ENCODE peak calls at places on chromosome 6, in five cellular contexts. One of them, this sample, is unnamed.

GRCh38 chr6:16723833-16724232 is 37.4 kb downstream of the ATXN1 start:
- DNase-seq in hepatocyte: peak
- DNase-seq in astrocyte of the spinal cord: peak
- DNase-seq in small intestine: peak
- DNase-seq in CD8-positive, alpha-beta memory T cell: no peak
- DNase-seq in this sample: peak

GRCh38 chr6:4124361-4124760 is 11.0 kb downstream of the ECI2 start:
- DNase-seq in hepatocyte: no peak
- DNase-seq in astrocyte of the spinal cord: no peak
- DNase-seq in small intestine: no peak
- DNase-seq in CD8-positive, alpha-beta memory T cell: no peak
- DNase-seq in this sample: no peak

GRCh38 chr6:47934023-47934422 is 152.2 kb downstream of the OPN5 start:
- DNase-seq in hepatocyte: no peak
- DNase-seq in astrocyte of the spinal cord: no peak
- DNase-seq in small intestine: no peak
- DNase-seq in CD8-positive, alpha-beta memory T cell: no peak
- DNase-seq in this sample: no peak

GRCh38 chr6:100886078-100886477 is 4.9 kb upstream of the ASCC3 start:
- DNase-seq in hepatocyte: no peak
- DNase-seq in astrocyte of the spinal cord: peak
- DNase-seq in small intestine: no peak
- DNase-seq in CD8-positive, alpha-beta memory T cell: no peak
- DNase-seq in this sample: peak

GRCh38 chr6:127547215-127547614 is 28.1 kb upstream of the MTCL3 start:
- DNase-seq in hepatocyte: peak
- DNase-seq in astrocyte of the spinal cord: no peak
- DNase-seq in small intestine: no peak
- DNase-seq in CD8-positive, alpha-beta memory T cell: no peak
- DNase-seq in this sample: peak

GRCh38 chr6:119834418-119834817 is 484.9 kb upstream of the MAN1A1 start:
- DNase-seq in hepatocyte: no peak
- DNase-seq in astrocyte of the spinal cord: no peak
- DNase-seq in small intestine: no peak
- DNase-seq in CD8-positive, alpha-beta memory T cell: no peak
- DNase-seq in this sample: no peak

GRCh38 chr6:35094183-35094582 is 47.0 kb downstream of the TCP11 start:
- DNase-seq in hepatocyte: no peak
- DNase-seq in astrocyte of the spinal cord: no peak
- DNase-seq in small intestine: no peak
- DNase-seq in CD8-positive, alpha-beta memory T cell: no peak
- DNase-seq in this sample: peak

GRCh38 chr6:69146385-69146784 is 511.3 kb downstream of the ADGRB3 start:
- DNase-seq in hepatocyte: no peak
- DNase-seq in astrocyte of the spinal cord: no peak
- DNase-seq in small intestine: no peak
- DNase-seq in CD8-positive, alpha-beta memory T cell: no peak
- DNase-seq in this sample: no peak

GRCh38 chr6:53347250-53347920 is 1.4 kb downstream of the ELOVL5 start:
- DNase-seq in hepatocyte: peak
- DNase-seq in astrocyte of the spinal cord: peak
- DNase-seq in small intestine: peak
- DNase-seq in CD8-positive, alpha-beta memory T cell: peak
- DNase-seq in this sample: peak

GRCh38 chr6:30814137-30815084 is 69.9 kb upstream of the DDR1 start:
- DNase-seq in hepatocyte: peak
- DNase-seq in astrocyte of the spinal cord: peak
- DNase-seq in small intestine: no peak
- DNase-seq in CD8-positive, alpha-beta memory T cell: peak
- DNase-seq in this sample: peak

GRCh38 chr6:6221829-6222535 is 98.5 kb downstream of the F13A1 start:
- DNase-seq in hepatocyte: peak
- DNase-seq in astrocyte of the spinal cord: no peak
- DNase-seq in small intestine: peak
- DNase-seq in CD8-positive, alpha-beta memory T cell: no peak
- DNase-seq in this sample: no peak

GRCh38 chr6:39357998-39358686 is 35.6 kb upstream of the KCNK16 start:
- DNase-seq in hepatocyte: peak
- DNase-seq in astrocyte of the spinal cord: peak
- DNase-seq in small intestine: peak
- DNase-seq in CD8-positive, alpha-beta memory T cell: no peak
- DNase-seq in this sample: peak

GRCh38 chr6:63427951-63428350 is 108.2 kb upstream of the LGSN start:
- DNase-seq in hepatocyte: no peak
- DNase-seq in astrocyte of the spinal cord: no peak
- DNase-seq in small intestine: no peak
- DNase-seq in CD8-positive, alpha-beta memory T cell: no peak
- DNase-seq in this sample: no peak

GRCh38 chr6:132570221-132570777 is at the start of gene TAAR6:
- DNase-seq in hepatocyte: no peak
- DNase-seq in astrocyte of the spinal cord: no peak
- DNase-seq in small intestine: no peak
- DNase-seq in CD8-positive, alpha-beta memory T cell: no peak
- DNase-seq in this sample: no peak

GRCh38 chr6:11076540-11076939 is 17.1 kb upstream of the SMIM13 start:
- DNase-seq in hepatocyte: no peak
- DNase-seq in astrocyte of the spinal cord: no peak
- DNase-seq in small intestine: no peak
- DNase-seq in CD8-positive, alpha-beta memory T cell: no peak
- DNase-seq in this sample: no peak

GRCh38 chr6:75211920-75212590 is 6.2 kb upstream of the COL12A1 start:
- DNase-seq in hepatocyte: peak
- DNase-seq in astrocyte of the spinal cord: no peak
- DNase-seq in small intestine: no peak
- DNase-seq in CD8-positive, alpha-beta memory T cell: no peak
- DNase-seq in this sample: no peak

GRCh38 chr6:82374481-82374880 is 10.9 kb downstream of the TPBG start:
- DNase-seq in hepatocyte: no peak
- DNase-seq in astrocyte of the spinal cord: no peak
- DNase-seq in small intestine: no peak
- DNase-seq in CD8-positive, alpha-beta memory T cell: no peak
- DNase-seq in this sample: no peak

GRCh38 chr6:37576336-37576737 is 76.6 kb upstream of the CCDC167 start:
- DNase-seq in hepatocyte: no peak
- DNase-seq in astrocyte of the spinal cord: peak
- DNase-seq in small intestine: no peak
- DNase-seq in CD8-positive, alpha-beta memory T cell: no peak
- DNase-seq in this sample: peak

GRCh38 chr6:17101422-17102257 is at the start of gene STMND1:
- DNase-seq in hepatocyte: peak
- DNase-seq in astrocyte of the spinal cord: peak
- DNase-seq in small intestine: peak
- DNase-seq in CD8-positive, alpha-beta memory T cell: no peak
- DNase-seq in this sample: peak

GRCh38 chr6:64539917-64540316 is 904.3 kb downstream of the PHF3 start:
- DNase-seq in hepatocyte: no peak
- DNase-seq in astrocyte of the spinal cord: no peak
- DNase-seq in small intestine: no peak
- DNase-seq in CD8-positive, alpha-beta memory T cell: no peak
- DNase-seq in this sample: no peak

GRCh38 chr6:99612551-99613397 is 6.1 kb downstream of the PRDM13 start:
- DNase-seq in hepatocyte: no peak
- DNase-seq in astrocyte of the spinal cord: no peak
- DNase-seq in small intestine: no peak
- DNase-seq in CD8-positive, alpha-beta memory T cell: no peak
- DNase-seq in this sample: no peak

GRCh38 chr6:118748311-118749062 is 97.1 kb upstream of the CEP85L start:
- DNase-seq in hepatocyte: no peak
- DNase-seq in astrocyte of the spinal cord: peak
- DNase-seq in small intestine: no peak
- DNase-seq in CD8-positive, alpha-beta memory T cell: no peak
- DNase-seq in this sample: peak

GRCh38 chr6:36739947-36740817 is 42.6 kb downstream of the RAB44 start:
- DNase-seq in hepatocyte: no peak
- DNase-seq in astrocyte of the spinal cord: no peak
- DNase-seq in small intestine: no peak
- DNase-seq in CD8-positive, alpha-beta memory T cell: no peak
- DNase-seq in this sample: no peak

GRCh38 chr6:169700296-169700695 is 1.5 kb downstream of the WDR27 start:
- DNase-seq in hepatocyte: peak
- DNase-seq in astrocyte of the spinal cord: peak
- DNase-seq in small intestine: peak
- DNase-seq in CD8-positive, alpha-beta memory T cell: no peak
- DNase-seq in this sample: no peak

GRCh38 chr6:128024976-128025375 is 124.1 kb upstream of the THEMIS start:
- DNase-seq in hepatocyte: no peak
- DNase-seq in astrocyte of the spinal cord: no peak
- DNase-seq in small intestine: no peak
- DNase-seq in CD8-positive, alpha-beta memory T cell: no peak
- DNase-seq in this sample: peak

GRCh38 chr6:72048080-72048479 is 161.7 kb downstream of the RIMS1 start:
- DNase-seq in hepatocyte: no peak
- DNase-seq in astrocyte of the spinal cord: peak
- DNase-seq in small intestine: no peak
- DNase-seq in CD8-positive, alpha-beta memory T cell: no peak
- DNase-seq in this sample: peak

GRCh38 chr6:161417712-161418457 is 144.0 kb upstream of the AGPAT4 start:
- DNase-seq in hepatocyte: peak
- DNase-seq in astrocyte of the spinal cord: peak
- DNase-seq in small intestine: no peak
- DNase-seq in CD8-positive, alpha-beta memory T cell: no peak
- DNase-seq in this sample: peak

GRCh38 chr6:137102851-137103492 is 58.2 kb upstream of the IL20RA start:
- DNase-seq in hepatocyte: no peak
- DNase-seq in astrocyte of the spinal cord: no peak
- DNase-seq in small intestine: no peak
- DNase-seq in CD8-positive, alpha-beta memory T cell: no peak
- DNase-seq in this sample: no peak
- H3K4me3 ChIP-seq in hepatocyte: no peak
- H3K4me3 ChIP-seq in astrocyte of the spinal cord: no peak
- H3K4me3 ChIP-seq in small intestine: no peak
- H3K4me3 ChIP-seq in CD8-positive, alpha-beta memory T cell: no peak
- H3K4me3 ChIP-seq in this sample: no peak

GRCh38 chr6:56786256-56786655 is 143.6 kb upstream of the DST start:
- DNase-seq in hepatocyte: no peak
- DNase-seq in astrocyte of the spinal cord: no peak
- DNase-seq in small intestine: no peak
- DNase-seq in CD8-positive, alpha-beta memory T cell: no peak
- DNase-seq in this sample: no peak

GRCh38 chr6:56790424-56790823 is 147.7 kb upstream of the DST start:
- DNase-seq in hepatocyte: no peak
- DNase-seq in astrocyte of the spinal cord: no peak
- DNase-seq in small intestine: no peak
- DNase-seq in CD8-positive, alpha-beta memory T cell: no peak
- DNase-seq in this sample: no peak

GRCh38 chr6:56789342-56789741 is 146.7 kb upstream of the DST start:
- DNase-seq in hepatocyte: no peak
- DNase-seq in astrocyte of the spinal cord: no peak
- DNase-seq in small intestine: no peak
- DNase-seq in CD8-positive, alpha-beta memory T cell: no peak
- DNase-seq in this sample: no peak

GRCh38 chr6:56787209-56787608 is 144.5 kb upstream of the DST start:
- DNase-seq in hepatocyte: no peak
- DNase-seq in astrocyte of the spinal cord: peak
- DNase-seq in small intestine: no peak
- DNase-seq in CD8-positive, alpha-beta memory T cell: no peak
- DNase-seq in this sample: no peak

GRCh38 chr6:56789879-56790278 is 147.2 kb upstream of the DST start:
- DNase-seq in hepatocyte: no peak
- DNase-seq in astrocyte of the spinal cord: no peak
- DNase-seq in small intestine: no peak
- DNase-seq in CD8-positive, alpha-beta memory T cell: no peak
- DNase-seq in this sample: no peak
- H3K4me3 ChIP-seq in hepatocyte: no peak
- H3K4me3 ChIP-seq in astrocyte of the spinal cord: no peak
- H3K4me3 ChIP-seq in small intestine: no peak
- H3K4me3 ChIP-seq in CD8-positive, alpha-beta memory T cell: no peak
- H3K4me3 ChIP-seq in this sample: no peak

GRCh38 chr6:26267083-26267589 is 97.9 kb upstream of the BTN3A2 start:
- DNase-seq in hepatocyte: no peak
- DNase-seq in astrocyte of the spinal cord: no peak
- DNase-seq in small intestine: no peak
- DNase-seq in CD8-positive, alpha-beta memory T cell: no peak
- DNase-seq in this sample: no peak

GRCh38 chr6:26260110-26260637 is 104.8 kb upstream of the BTN3A2 start:
- DNase-seq in hepatocyte: peak
- DNase-seq in astrocyte of the spinal cord: no peak
- DNase-seq in small intestine: peak
- DNase-seq in CD8-positive, alpha-beta memory T cell: no peak
- DNase-seq in this sample: no peak

GRCh38 chr6:26268659-26269402 is 96.2 kb upstream of the BTN3A2 start:
- DNase-seq in hepatocyte: peak
- DNase-seq in astrocyte of the spinal cord: peak
- DNase-seq in small intestine: peak
- DNase-seq in CD8-positive, alpha-beta memory T cell: no peak
- DNase-seq in this sample: no peak

GRCh38 chr6:26260791-26261484 is 104.1 kb upstream of the BTN3A2 start:
- DNase-seq in hepatocyte: no peak
- DNase-seq in astrocyte of the spinal cord: no peak
- DNase-seq in small intestine: no peak
- DNase-seq in CD8-positive, alpha-beta memory T cell: no peak
- DNase-seq in this sample: no peak

DNA sequence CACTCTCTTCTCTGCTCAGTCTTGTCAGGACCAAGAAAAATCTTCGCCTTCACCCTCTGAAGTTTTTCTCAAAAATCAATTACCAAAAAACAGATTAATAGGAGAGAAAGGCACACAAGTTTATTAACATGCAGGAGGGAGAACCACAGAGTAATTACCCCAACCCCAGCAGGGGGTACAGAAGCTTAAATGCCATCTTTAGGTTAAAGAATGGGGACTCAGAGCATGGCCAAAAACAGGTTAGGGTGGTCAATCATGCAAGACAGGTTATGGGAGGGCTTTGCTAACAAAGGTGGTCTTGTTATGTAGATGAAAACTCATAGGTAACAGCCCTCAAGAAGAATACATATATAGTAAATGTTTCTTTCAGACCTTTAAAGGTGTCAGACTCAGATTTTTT is 100.5 kb upstream of the BTN3A2 start:
- DNase-seq in hepatocyte: no peak
- DNase-seq in astrocyte of the spinal cord: no peak
- DNase-seq in small intestine: no peak
- DNase-seq in CD8-positive, alpha-beta memory T cell: no peak
- DNase-seq in this sample: no peak
- H3K4me3 ChIP-seq in hepatocyte: no peak
- H3K4me3 ChIP-seq in astrocyte of the spinal cord: no peak
- H3K4me3 ChIP-seq in small intestine: no peak
- H3K4me3 ChIP-seq in CD8-positive, alpha-beta memory T cell: no peak
- H3K4me3 ChIP-seq in this sample: no peak

DNA sequence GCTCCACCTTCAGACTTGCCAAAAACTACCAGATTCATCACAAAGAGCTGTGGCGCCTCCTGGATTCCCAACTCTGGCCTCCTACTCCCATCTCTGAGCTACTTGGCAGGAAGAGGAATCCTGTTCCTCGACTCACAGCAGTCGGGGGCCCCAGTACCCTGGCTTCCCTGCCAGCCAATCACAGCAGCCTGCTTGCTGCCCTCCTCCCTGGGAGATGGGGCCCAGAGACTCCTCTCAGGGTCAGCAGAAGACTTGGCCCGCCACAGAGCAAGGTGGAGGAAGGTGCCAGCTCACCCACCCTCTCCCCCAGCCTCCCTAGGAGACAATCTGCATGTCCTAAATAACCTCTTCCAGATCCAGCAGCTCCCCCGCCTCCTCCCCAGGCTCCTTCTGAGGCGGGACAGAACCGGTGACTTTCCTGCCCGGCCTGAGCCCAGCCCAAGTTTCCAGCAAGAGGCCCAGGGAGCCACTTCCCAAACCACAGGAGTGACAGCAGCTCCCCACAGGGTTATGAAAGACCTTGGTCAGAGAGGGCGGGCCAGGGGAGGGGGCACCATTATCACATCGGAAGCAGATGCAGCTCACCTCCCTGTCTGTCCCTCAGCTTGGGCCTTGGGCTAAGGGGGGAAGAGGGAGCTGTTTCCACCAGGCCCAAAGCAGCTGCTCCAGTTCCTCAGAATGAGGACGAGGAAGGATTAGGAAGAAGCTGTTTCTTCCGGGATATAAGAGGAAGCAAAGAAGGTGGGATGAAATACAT is 2.3 kb downstream of the CCND3 start:
- DNase-seq in hepatocyte: peak
- DNase-seq in astrocyte of the spinal cord: peak
- DNase-seq in small intestine: no peak
- DNase-seq in CD8-positive, alpha-beta memory T cell: no peak
- DNase-seq in this sample: peak
- H3K4me3 ChIP-seq in hepatocyte: peak
- H3K4me3 ChIP-seq in astrocyte of the spinal cord: no peak
- H3K4me3 ChIP-seq in small intestine: no peak
- H3K4me3 ChIP-seq in CD8-positive, alpha-beta memory T cell: peak
- H3K4me3 ChIP-seq in this sample: peak

This sample was measured in adipocyte.